ENCODE peak calls at places on chromosome 13, in five cellular contexts. One of them, this sample, is unnamed.

GRCh38 chr13:51769455-51770127 is 34.4 kb downstream of the DHRS12 start:
- DNase-seq in coronary artery: peak
- DNase-seq in uterus: peak
- DNase-seq in transverse colon: no peak
- DNase-seq in neural crest cell: no peak
- DNase-seq in this sample: no peak

GRCh38 chr13:99062593-99062992 is 84.7 kb upstream of the DOCK9 start:
- DNase-seq in coronary artery: no peak
- DNase-seq in uterus: peak
- DNase-seq in neural crest cell: no peak
- DNase-seq in transverse colon: no peak
- DNase-seq in this sample: no peak

GRCh38 chr13:40456397-40456958 is 210.0 kb downstream of the FOXO1 start:
- DNase-seq in coronary artery: no peak
- DNase-seq in uterus: no peak
- DNase-seq in transverse colon: no peak
- DNase-seq in neural crest cell: no peak
- DNase-seq in this sample: no peak

GRCh38 chr13:41352935-41353801 is 42.1 kb downstream of the NAA16 start:
- DNase-seq in neural crest cell: peak
- DNase-seq in transverse colon: no peak
- DNase-seq in uterus: no peak
- DNase-seq in coronary artery: no peak
- DNase-seq in this sample: no peak

GRCh38 chr13:60431108-60431700 is 34.2 kb downstream of the TDRD3 start:
- DNase-seq in uterus: no peak
- DNase-seq in neural crest cell: no peak
- DNase-seq in transverse colon: no peak
- DNase-seq in coronary artery: no peak
- DNase-seq in this sample: no peak

GRCh38 chr13:94776956-94777355 is 64.6 kb upstream of the SOX21 start:
- DNase-seq in neural crest cell: no peak
- DNase-seq in uterus: no peak
- DNase-seq in coronary artery: no peak
- DNase-seq in transverse colon: no peak
- DNase-seq in this sample: no peak

GRCh38 chr13:39417643-39418042 is 185.3 kb downstream of the LHFPL6 start:
- DNase-seq in neural crest cell: peak
- DNase-seq in coronary artery: no peak
- DNase-seq in uterus: no peak
- DNase-seq in transverse colon: no peak
- DNase-seq in this sample: no peak

GRCh38 chr13:75417006-75417384 is 65.0 kb downstream of the TBC1D4 start:
- DNase-seq in neural crest cell: no peak
- DNase-seq in uterus: no peak
- DNase-seq in transverse colon: no peak
- DNase-seq in coronary artery: no peak
- DNase-seq in this sample: no peak

GRCh38 chr13:26985285-26985878 is 186.2 kb downstream of the USP12 start:
- DNase-seq in transverse colon: peak
- DNase-seq in neural crest cell: peak
- DNase-seq in coronary artery: no peak
- DNase-seq in uterus: peak
- DNase-seq in this sample: no peak
- TF ChIP-seq CTCF in transverse colon: peak
- TF ChIP-seq CTCF in neural crest cell: peak
- TF ChIP-seq CTCF in coronary artery: peak
- TF ChIP-seq CTCF in uterus: peak
- TF ChIP-seq CTCF in this sample: peak

GRCh38 chr13:21402586-21403307 is 56.4 kb downstream of the ZDHHC20 start:
- DNase-seq in transverse colon: no peak
- DNase-seq in uterus: no peak
- DNase-seq in neural crest cell: no peak
- DNase-seq in coronary artery: no peak
- DNase-seq in this sample: no peak
- TF ChIP-seq CTCF in transverse colon: no peak
- TF ChIP-seq CTCF in uterus: no peak
- TF ChIP-seq CTCF in neural crest cell: no peak
- TF ChIP-seq CTCF in coronary artery: no peak
- TF ChIP-seq CTCF in this sample: no peak

DNA sequence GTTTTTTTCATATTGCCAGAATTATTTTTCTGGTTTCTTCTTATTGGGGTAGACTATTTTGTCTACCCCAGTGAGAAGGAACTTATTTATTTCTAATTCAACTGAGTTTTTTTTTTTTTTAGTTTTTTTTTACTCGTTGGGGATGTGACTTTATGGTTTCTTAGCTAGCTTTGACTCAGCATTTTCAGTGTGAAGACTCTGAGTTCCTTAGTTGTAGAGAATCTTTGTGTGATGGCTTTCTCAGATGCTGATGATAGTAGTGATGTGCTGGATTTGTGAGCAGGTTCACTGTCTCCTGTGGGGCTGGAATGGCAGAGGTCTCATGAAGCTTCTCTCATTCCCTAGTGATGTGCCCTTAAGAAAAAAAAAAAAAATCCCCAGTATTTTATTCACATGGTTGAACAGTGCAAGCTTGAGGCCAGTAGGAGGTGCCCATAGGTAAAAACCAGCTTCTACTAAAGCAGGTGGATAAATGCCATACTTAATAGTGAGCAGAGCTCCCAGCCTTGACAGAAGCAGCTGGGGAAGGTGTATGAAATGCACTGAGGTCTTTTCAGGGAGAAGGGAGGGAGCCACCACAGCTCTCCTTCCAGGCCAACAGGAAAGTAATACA is 106.2 kb upstream of the KLF5 start:
- DNase-seq in transverse colon: no peak
- DNase-seq in uterus: no peak
- DNase-seq in neural crest cell: no peak
- DNase-seq in coronary artery: no peak
- DNase-seq in this sample: no peak
- TF ChIP-seq CTCF in transverse colon: peak
- TF ChIP-seq CTCF in uterus: no peak
- TF ChIP-seq CTCF in neural crest cell: no peak
- TF ChIP-seq CTCF in coronary artery: no peak
- TF ChIP-seq CTCF in this sample: no peak

DNA sequence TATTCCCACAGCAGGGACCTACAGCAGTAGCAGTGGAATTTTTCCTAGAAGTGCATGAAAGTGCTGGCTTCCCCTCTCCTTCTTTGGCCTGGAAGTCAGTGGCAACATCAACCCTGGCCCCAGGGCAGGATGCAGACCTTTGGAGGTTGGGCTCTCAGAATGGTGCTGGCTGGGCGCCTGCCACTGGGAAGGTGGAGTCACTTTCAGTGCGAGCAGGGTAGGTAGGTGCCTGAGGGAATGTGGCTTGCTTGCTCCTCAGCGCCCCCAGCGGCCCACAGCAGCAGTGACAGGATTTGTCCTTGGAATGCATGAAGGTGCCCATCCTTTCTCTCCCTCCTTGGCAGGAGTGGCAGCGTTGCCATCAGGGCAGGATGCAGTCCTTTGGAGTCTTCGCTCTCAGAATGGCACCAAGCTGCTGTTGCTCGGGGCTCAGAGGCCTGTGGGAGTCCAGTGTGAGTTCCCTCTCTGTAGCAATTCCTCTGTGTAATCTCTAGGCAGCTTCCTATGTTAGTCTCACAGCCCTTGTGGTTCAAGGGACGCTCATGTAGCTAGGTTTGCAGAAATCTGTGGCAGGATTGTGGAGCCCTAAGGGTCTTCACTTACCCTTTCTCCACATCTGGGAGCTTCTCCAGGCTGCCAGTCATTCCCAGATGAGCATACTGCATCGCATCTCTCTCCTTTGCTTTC is 354.4 kb upstream of the DACH1 start:
- DNase-seq in coronary artery: no peak
- DNase-seq in transverse colon: peak
- DNase-seq in uterus: no peak
- DNase-seq in neural crest cell: peak
- DNase-seq in this sample: no peak
- TF ChIP-seq CTCF in coronary artery: no peak
- TF ChIP-seq CTCF in transverse colon: peak
- TF ChIP-seq CTCF in uterus: no peak
- TF ChIP-seq CTCF in neural crest cell: peak
- TF ChIP-seq CTCF in this sample: peak

GRCh38 chr13:32978278-32978677 is 37.9 kb upstream of the KL start:
- DNase-seq in transverse colon: no peak
- DNase-seq in coronary artery: no peak
- DNase-seq in neural crest cell: no peak
- DNase-seq in uterus: no peak
- DNase-seq in this sample: no peak
- TF ChIP-seq CTCF in transverse colon: no peak
- TF ChIP-seq CTCF in coronary artery: no peak
- TF ChIP-seq CTCF in neural crest cell: no peak
- TF ChIP-seq CTCF in uterus: no peak
- TF ChIP-seq CTCF in this sample: no peak

GRCh38 chr13:63381078-63381859 is 1965.6 kb upstream of the PCDH20 start:
- DNase-seq in coronary artery: no peak
- DNase-seq in uterus: no peak
- DNase-seq in transverse colon: no peak
- DNase-seq in neural crest cell: no peak
- DNase-seq in this sample: no peak

DNA sequence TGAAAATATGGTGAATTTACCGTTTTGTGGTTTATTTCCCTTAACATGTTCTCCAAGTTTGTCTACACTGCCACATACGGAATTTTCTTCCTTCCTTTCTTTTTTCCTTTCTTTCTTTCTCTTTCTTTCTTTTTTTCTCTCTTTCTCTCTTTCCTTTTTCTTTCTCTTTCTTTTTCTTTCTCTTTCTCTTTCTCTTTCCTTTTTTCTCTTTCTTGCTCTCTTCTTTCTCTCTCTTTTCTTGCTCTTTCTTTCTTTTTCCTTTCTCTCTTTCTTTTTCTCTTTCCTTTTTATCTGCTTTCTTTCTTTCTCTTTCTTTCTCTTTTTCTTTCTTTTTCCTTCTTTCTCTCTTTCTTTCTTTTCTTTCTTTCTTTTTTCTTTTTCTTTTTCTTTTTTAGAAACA is 1962.3 kb upstream of the PCDH20 start:
- DNase-seq in transverse colon: no peak
- DNase-seq in uterus: no peak
- DNase-seq in neural crest cell: no peak
- DNase-seq in coronary artery: no peak
- DNase-seq in this sample: no peak
- TF ChIP-seq CTCF in transverse colon: no peak
- TF ChIP-seq CTCF in uterus: no peak
- TF ChIP-seq CTCF in neural crest cell: no peak
- TF ChIP-seq CTCF in coronary artery: no peak
- TF ChIP-seq CTCF in this sample: no peak

DNA sequence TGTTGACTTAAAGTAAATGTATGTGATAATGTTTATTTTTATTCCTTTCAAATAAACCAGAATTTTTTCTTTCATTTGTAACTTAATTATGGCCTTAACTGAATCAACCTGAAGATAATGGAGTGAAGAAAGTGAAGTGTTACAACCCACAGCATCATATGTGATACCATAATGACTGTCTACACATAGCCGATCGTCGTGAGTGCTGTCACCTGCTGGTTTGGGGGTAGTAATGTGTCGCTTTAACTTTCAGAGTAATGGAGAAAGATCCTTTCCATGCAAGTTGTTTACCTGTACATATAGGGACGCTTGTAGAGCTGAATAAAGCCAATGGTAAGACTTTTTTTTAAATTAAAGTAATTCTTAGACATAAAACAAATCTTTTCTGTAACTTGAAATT is 9.9 kb downstream of the CDC16 start:
- DNase-seq in uterus: no peak
- DNase-seq in transverse colon: no peak
- DNase-seq in neural crest cell: no peak
- DNase-seq in coronary artery: no peak
- DNase-seq in this sample: no peak
- TF ChIP-seq CTCF in uterus: no peak
- TF ChIP-seq CTCF in transverse colon: no peak
- TF ChIP-seq CTCF in neural crest cell: no peak
- TF ChIP-seq CTCF in coronary artery: no peak
- TF ChIP-seq CTCF in this sample: no peak

GRCh38 chr13:72383646-72384045 is 343.8 kb downstream of the MZT1 start:
- DNase-seq in uterus: no peak
- DNase-seq in transverse colon: no peak
- DNase-seq in coronary artery: no peak
- DNase-seq in neural crest cell: no peak
- DNase-seq in this sample: no peak

GRCh38 chr13:72386138-72386684 is 341.2 kb downstream of the MZT1 start:
- DNase-seq in transverse colon: no peak
- DNase-seq in coronary artery: no peak
- DNase-seq in neural crest cell: no peak
- DNase-seq in uterus: no peak
- DNase-seq in this sample: no peak

GRCh38 chr13:72384879-72385278 is 342.6 kb downstream of the MZT1 start:
- DNase-seq in coronary artery: no peak
- DNase-seq in uterus: no peak
- DNase-seq in neural crest cell: no peak
- DNase-seq in transverse colon: no peak
- DNase-seq in this sample: no peak

GRCh38 chr13:72379581-72379980 is 347.8 kb downstream of the MZT1 start:
- DNase-seq in uterus: no peak
- DNase-seq in neural crest cell: no peak
- DNase-seq in coronary artery: no peak
- DNase-seq in transverse colon: no peak
- DNase-seq in this sample: no peak

GRCh38 chr13:72384186-72384823 is 343.1 kb downstream of the MZT1 start:
- DNase-seq in coronary artery: no peak
- DNase-seq in uterus: no peak
- DNase-seq in neural crest cell: no peak
- DNase-seq in transverse colon: no peak
- DNase-seq in this sample: no peak
- TF ChIP-seq CTCF in coronary artery: no peak
- TF ChIP-seq CTCF in uterus: no peak
- TF ChIP-seq CTCF in neural crest cell: no peak
- TF ChIP-seq CTCF in transverse colon: no peak
- TF ChIP-seq CTCF in this sample: no peak

GRCh38 chr13:111429064-111429558 is 108.7 kb downstream of the TEX29 start:
- DNase-seq in neural crest cell: peak
- DNase-seq in coronary artery: no peak
- DNase-seq in uterus: no peak
- DNase-seq in transverse colon: peak
- DNase-seq in this sample: no peak
- TF ChIP-seq CTCF in neural crest cell: peak
- TF ChIP-seq CTCF in coronary artery: peak
- TF ChIP-seq CTCF in uterus: no peak
- TF ChIP-seq CTCF in transverse colon: peak
- TF ChIP-seq CTCF in this sample: peak

DNA sequence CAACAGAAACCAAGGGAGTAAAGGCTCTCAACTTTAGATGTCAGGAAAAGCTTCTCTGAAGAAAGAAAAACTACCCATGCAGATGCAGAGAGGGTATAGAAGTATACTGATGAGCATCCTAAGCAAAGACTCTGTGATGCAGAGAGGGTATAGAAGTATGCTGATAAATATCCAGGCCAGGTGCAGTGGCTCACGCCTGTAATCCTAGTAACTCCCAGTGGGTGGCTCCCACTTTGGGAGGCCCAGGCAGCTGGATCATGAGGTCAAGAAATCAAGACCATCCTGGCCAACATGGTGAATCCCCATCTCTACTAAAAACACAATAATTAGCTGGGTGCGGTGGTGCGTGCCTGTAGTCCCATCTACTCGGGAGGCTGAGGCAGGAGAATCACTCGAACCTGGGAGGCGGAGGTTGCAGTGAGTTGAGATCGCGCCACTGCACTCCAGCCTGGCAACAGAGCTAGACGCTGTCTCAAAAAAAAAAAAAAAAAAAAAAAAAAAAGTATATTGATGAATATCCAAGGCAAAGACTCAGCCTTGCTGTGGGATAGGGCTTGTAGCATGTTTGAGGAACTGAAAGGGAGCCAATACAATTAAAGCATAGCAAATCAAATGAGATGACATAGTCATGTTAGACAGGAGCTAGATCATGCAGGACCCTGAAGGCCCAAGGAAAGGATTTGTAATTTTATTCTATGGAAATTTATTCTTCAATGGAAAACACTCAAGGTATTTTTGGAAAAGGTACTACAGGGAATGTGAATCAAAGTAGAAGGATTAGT is 14.9 kb downstream of the UBL3 start:
- DNase-seq in uterus: no peak
- DNase-seq in neural crest cell: no peak
- DNase-seq in coronary artery: no peak
- DNase-seq in transverse colon: no peak
- DNase-seq in this sample: no peak
- TF ChIP-seq CTCF in uterus: no peak
- TF ChIP-seq CTCF in neural crest cell: no peak
- TF ChIP-seq CTCF in coronary artery: no peak
- TF ChIP-seq CTCF in transverse colon: no peak
- TF ChIP-seq CTCF in this sample: peak

This sample was measured in type B pancreatic cell.